ENCODE peak calls at places on chromosome 17, in six cellular contexts. I is psoas muscle, G is heart right ventricle, X is breast epithelium, R is fibroblast of mammary gland, T is OCI-LY7. Q is an unnamed sample.

GRCh38 chr17:28055546-28056275 is 13.2 kb downstream of the NLK start:
- DNase-seq in G (no peak), R (no peak), T (no peak), I (no peak), X (no peak), Q (no peak)

GRCh38 chr17:32185875-32186274 is 43.6 kb downstream of the RHOT1 start:
- DNase-seq in I (no peak), X (no peak), T (no peak), R (peak; percentile 13), G (no peak), Q (no peak)

GRCh38 chr17:78394209-78394608 is 15.8 kb downstream of the PGS1 start:
- DNase-seq in I (no peak), G (no peak), X (no peak), R (no peak), T (no peak), Q (no peak)

GRCh38 chr17:74435775-74436359 is 4.0 kb downstream of the GPRC5C start:
- DNase-seq in I (no peak), X (no peak), R (no peak), T (no peak), G (no peak), Q (no peak)

GRCh38 chr17:82690786-82691489 is 7.6 kb downstream of the RAB40B start:
- DNase-seq in I (peak; percentile 39), T (no peak), X (no peak), G (no peak), R (no peak), Q (no peak)

GRCh38 chr17:78125138-78125913 is 3.2 kb downstream of the TMC6 start:
- DNase-seq in I (peak; percentile 52), G (peak; percentile 21), X (no peak), R (no peak), T (peak; percentile 70), Q (no peak)

GRCh38 chr17:3557768-3558583 is at the start of gene TRPV3:
- DNase-seq in T (no peak), I (peak; percentile 86), R (peak; percentile 68), G (no peak), X (no peak), Q (peak; percentile 80)

GRCh38 chr17:17067277-17067676 is 25.0 kb downstream of the MPRIP start:
- DNase-seq in R (no peak), G (no peak), T (no peak), I (no peak), X (no peak), Q (peak; percentile 37)

GRCh38 chr17:28871056-28871579 is 16.3 kb downstream of the ERAL1 start:
- DNase-seq in X (no peak), T (peak; percentile 82), I (no peak), R (no peak), G (no peak), Q (no peak)

GRCh38 chr17:3954086-3954485 is 10.2 kb downstream of the ATP2A3 start:
- DNase-seq in I (no peak), T (no peak), G (no peak), X (no peak), R (no peak), Q (no peak)

GRCh38 chr17:27244019-27244418 is 49.9 kb upstream of the WSB1 start:
- DNase-seq in X (no peak), T (no peak), I (no peak), G (no peak), R (no peak), Q (no peak)

GRCh38 chr17:29079433-29079832 is 36.5 kb downstream of the PIPOX start:
- DNase-seq in G (no peak), R (no peak), T (no peak), I (no peak), X (no peak), Q (no peak)

GRCh38 chr17:72984925-72985322 is 107.6 kb downstream of the SLC39A11 start:
- DNase-seq in T (no peak), I (no peak), G (no peak), X (no peak), R (no peak), Q (no peak)

GRCh38 chr17:1553354-1554266 is 9.0 kb downstream of the PITPNA start:
- DNase-seq in I (no peak), G (no peak), T (no peak), X (no peak), R (no peak), Q (no peak)

GRCh38 chr17:73196500-73196899 is 3.6 kb downstream of the COG1 start:
- DNase-seq in I (peak; percentile 63), X (no peak), T (no peak), R (no peak), G (peak; percentile 39), Q (no peak)

GRCh38 chr17:70365098-70365583 is 195.8 kb downstream of the KCNJ2 start:
- DNase-seq in X (no peak), G (no peak), R (peak; percentile 41), I (no peak), T (no peak), Q (no peak)

GRCh38 chr17:14299261-14300093 is 1.4 kb upstream of the HS3ST3B1 start:
- DNase-seq in I (no peak), R (peak; percentile 61), T (no peak), G (peak; percentile 40), X (no peak), Q (no peak)

GRCh38 chr17:50806141-50806643 is 29.2 kb upstream of the WFIKKN2 start:
- DNase-seq in T (no peak), X (no peak), I (no peak), R (peak; percentile 47), G (no peak), Q (peak; percentile 68)
- TF ChIP-seq CTCF in T (peak; percentile 45), X (no peak), I (no peak), R (peak; percentile 22), G (peak; percentile 8), Q (no peak)

GRCh38 chr17:76125391-76125675 is 15.7 kb downstream of the FOXJ1 start:
- DNase-seq in G (no peak), T (no peak), R (no peak), X (no peak), I (no peak), Q (no peak)

GRCh38 chr17:76123127-76123499 is 17.9 kb downstream of the FOXJ1 start:
- DNase-seq in T (no peak), G (no peak), R (no peak), X (no peak), I (no peak), Q (no peak)

GRCh38 chr17:76124582-76125390 is 16.3 kb downstream of the FOXJ1 start:
- DNase-seq in R (peak; percentile 14), X (no peak), I (no peak), T (peak; percentile 43), G (no peak), Q (no peak)

GRCh38 chr17:76122411-76123126 is 18.5 kb downstream of the FOXJ1 start:
- DNase-seq in X (no peak), I (peak; percentile 47), G (no peak), R (no peak), T (no peak), Q (no peak)

GRCh38 chr17:76123749-76124581 is 17.1 kb downstream of the FOXJ1 start:
- DNase-seq in T (peak; percentile 40), X (no peak), G (no peak), I (no peak), R (no peak), Q (no peak)
- TF ChIP-seq CTCF in T (peak; percentile 33), X (no peak), G (no peak), I (no peak), R (no peak), Q (no peak)

GRCh38 chr17:44121997-44122824 is 1.2 kb downstream of the HDAC5 start:
- DNase-seq in X (no peak), R (no peak), I (no peak), T (no peak), G (no peak), Q (no peak)

GRCh38 chr17:44124118-44124438 is 637 bp upstream of the HDAC5 start:
- DNase-seq in G (no peak), I (no peak), R (no peak), T (no peak), X (no peak), Q (no peak)

GRCh38 chr17:44123356-44124117 is at the start of gene HDAC5:
- DNase-seq in G (peak; percentile 96), X (peak; percentile 95), R (peak; percentile 91), T (peak; percentile 96), I (peak; percentile 98), Q (peak; percentile 92)

GRCh38 chr17:44121206-44121605 is 2.2 kb downstream of the HDAC5 start:
- DNase-seq in I (no peak), G (no peak), T (no peak), X (no peak), R (no peak), Q (no peak)

DNA sequence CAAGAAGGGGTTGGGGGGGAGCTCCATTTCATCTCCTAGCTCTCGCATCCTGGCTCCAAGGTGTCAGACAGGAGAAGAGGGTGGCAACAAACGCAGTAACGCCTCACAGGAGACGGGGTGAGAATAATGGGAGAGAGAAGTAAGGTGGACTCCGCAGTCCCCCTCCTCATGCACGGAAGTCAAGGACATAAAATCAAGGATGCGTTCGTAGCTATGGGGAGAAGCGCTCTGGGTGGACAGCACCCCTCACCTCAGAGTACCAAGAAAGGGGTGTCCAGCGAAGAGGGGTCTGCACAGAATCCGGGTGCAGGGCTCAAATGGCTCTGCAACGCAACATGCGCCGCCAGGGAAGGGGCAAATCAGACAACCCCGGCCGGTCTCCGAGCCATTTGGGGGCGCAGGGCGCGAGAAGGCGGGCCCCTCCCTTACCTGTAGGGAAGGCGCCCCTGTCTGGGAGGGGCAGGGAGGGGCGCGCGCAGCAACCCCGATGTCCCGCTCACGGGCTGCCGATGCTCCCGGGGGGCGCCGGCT is 551 bp downstream of the HDAC5 start:
- DNase-seq in I (no peak), G (no peak), R (no peak), T (peak; percentile 36), X (no peak), Q (no peak)
- TF ChIP-seq CTCF in I (no peak), G (no peak), R (no peak), T (peak; percentile 23), X (no peak), Q (no peak)

GRCh38 chr17:50919321-50920040 is 53.3 kb upstream of the TOB1 start:
- DNase-seq in T (peak; percentile 47), R (peak; percentile 66), X (peak; percentile 97), G (peak; percentile 88), I (peak; percentile 82), Q (peak; percentile 72)
- TF ChIP-seq CTCF in T (no peak), R (no peak), X (no peak), G (no peak), I (no peak), Q (no peak)

Q was measured in MCF 10A.